ENCODE peak calls at places on chromosomes 7 and 10, in ten cellular contexts. Y is lower lobe of right lung; T is cardiac muscle cell; Q is coronary artery; P is CD4-positive, CD25-positive, alpha-beta regulatory T cell; D is suprapubic skin; Z is Panc1; H is cardiac fibroblast; R is GM06990; J is ascending aorta. X is an unnamed sample.

GRCh38 chr7:136030867-136031318 is 53.7 kb upstream of the MTPN start:
- DNase-seq in Y (no peak), T (no peak), Q (no peak), P (no peak), D (no peak), Z (no peak), H (no peak), R (peak), J (no peak), X (no peak)

GRCh38 chr10:61964949-61965693 is 63.6 kb downstream of the ARID5B start:
- DNase-seq in Y (no peak), T (no peak), Q (no peak), P (no peak), D (no peak), Z (no peak), H (no peak), R (no peak), J (no peak), X (no peak)

GRCh38 chr7:102994567-102994966 is 80.0 kb downstream of the FBXL13 start:
- DNase-seq in Y (no peak), T (no peak), Q (no peak), P (no peak), D (no peak), Z (no peak), H (no peak), R (no peak), J (no peak), X (no peak)

GRCh38 chr7:79420464-79420863 is 33.0 kb downstream of the MAGI2 start:
- DNase-seq in Y (no peak), T (peak), Q (no peak), P (no peak), D (no peak), Z (peak), H (peak), R (no peak), J (no peak), X (no peak)

GRCh38 chr10:104501864-104502579 is 139.1 kb upstream of the SORCS3 start:
- DNase-seq in Y (no peak), T (no peak), Q (no peak), P (no peak), D (no peak), Z (no peak), H (no peak), R (no peak), J (no peak), X (no peak)

GRCh38 chr7:57404343-57404966 is 45.5 kb upstream of the ZNF716 start:
- DNase-seq in Y (no peak), T (no peak), Q (no peak), P (no peak), D (no peak), Z (no peak), H (no peak), R (no peak), J (no peak), X (no peak)

GRCh38 chr10:57822965-57823364 is 444.7 kb downstream of the IPMK start:
- DNase-seq in Y (no peak), T (no peak), Q (no peak), P (no peak), D (no peak), Z (no peak), H (no peak), R (no peak), J (no peak), X (no peak)

GRCh38 chr10:111821876-111822275 is 361.7 kb downstream of the GPAM start:
- DNase-seq in Y (no peak), T (no peak), Q (no peak), P (no peak), D (no peak), Z (no peak), H (no peak), R (no peak), J (no peak), X (no peak)

GRCh38 chr7:43071604-43072003 is 40.8 kb upstream of the HECW1 start:
- DNase-seq in Y (no peak), T (peak), Q (no peak), P (no peak), D (no peak), Z (no peak), H (peak), R (no peak), J (no peak), X (no peak)

GRCh38 chr10:110358869-110359629 is 54.3 kb upstream of the SMNDC1 start:
- DNase-seq in Y (no peak), T (no peak), Q (no peak), P (no peak), D (no peak), Z (no peak), H (peak), R (no peak), J (no peak), X (no peak)

GRCh38 chr7:155693826-155694225 is 49.4 kb downstream of the RBM33 start:
- DNase-seq in Y (no peak), T (no peak), Q (no peak), P (no peak), D (no peak), Z (no peak), H (no peak), R (no peak), J (no peak), X (no peak)

GRCh38 chr7:90313908-90314307 is 7.2 kb downstream of the FAM237B start:
- DNase-seq in Y (no peak), T (no peak), Q (no peak), P (no peak), D (no peak), Z (no peak), H (no peak), R (no peak), J (no peak), X (no peak)

GRCh38 chr10:88952647-88953111 is at the start of gene ACTA2:
- DNase-seq in Y (no peak), T (peak), Q (peak), P (no peak), D (no peak), Z (no peak), H (peak), R (no peak), J (peak), X (no peak)

GRCh38 chr7:148664319-148664718 is 34.4 kb upstream of the CUL1 start:
- DNase-seq in Y (no peak), T (peak), Q (no peak), P (no peak), D (no peak), Z (no peak), H (peak), R (no peak), J (no peak), X (no peak)

GRCh38 chr7:155862516-155863257 is 50.4 kb upstream of the SHH start:
- DNase-seq in Y (no peak), T (no peak), Q (peak), P (no peak), D (peak), Z (no peak), H (no peak), R (no peak), J (peak), X (no peak)

GRCh38 chr7:16318989-16319915 is 102.1 kb downstream of the CRPPA start:
- DNase-seq in Y (no peak), T (peak), Q (no peak), P (no peak), D (no peak), Z (no peak), H (peak), R (no peak), J (no peak), X (no peak)

GRCh38 chr7:26653430-26653911 is 210.9 kb downstream of the SKAP2 start:
- DNase-seq in Y (no peak), T (peak), Q (no peak), P (no peak), D (no peak), Z (no peak), H (peak), R (no peak), J (no peak), X (no peak)

GRCh38 chr10:12636585-12636984 is 287.2 kb downstream of the CAMK1D start:
- DNase-seq in Y (no peak), T (no peak), Q (no peak), P (no peak), D (no peak), Z (no peak), H (no peak), R (no peak), J (no peak), X (no peak)

GRCh38 chr10:91296471-91296870 is 76.0 kb downstream of the PCGF5 start:
- DNase-seq in Y (no peak), T (peak), Q (no peak), P (no peak), D (no peak), Z (no peak), H (peak), R (no peak), J (no peak), X (peak)

GRCh38 chr10:83142074-83142563 is 997.2 kb upstream of the GHITM start:
- DNase-seq in Y (no peak), T (no peak), Q (no peak), P (no peak), D (no peak), Z (no peak), H (no peak), R (no peak), J (no peak), X (no peak)

GRCh38 chr10:52004342-52004949 is 305.1 kb upstream of the CSTF2T start:
- DNase-seq in Y (no peak), T (peak), Q (no peak), P (no peak), D (no peak), Z (peak), H (peak), R (no peak), J (no peak), X (peak)

GRCh38 chr10:113027574-113028392 is 77.7 kb downstream of the TCF7L2 start:
- DNase-seq in Y (no peak), T (no peak), Q (no peak), P (no peak), D (no peak), Z (no peak), H (no peak), R (no peak), J (no peak), X (no peak)

GRCh38 chr10:3468919-3469638 is 296.5 kb upstream of the PITRM1 start:
- DNase-seq in Y (peak), T (peak), Q (peak), P (no peak), D (peak), Z (no peak), H (peak), R (no peak), J (peak), X (no peak)

GRCh38 chr7:30469303-30469702 is 9.3 kb downstream of the NOD1 start:
- DNase-seq in Y (peak), T (peak), Q (peak), P (no peak), D (peak), Z (no peak), H (peak), R (no peak), J (peak), X (no peak)

GRCh38 chr7:107815254-107815882 is 12.3 kb upstream of the SLC26A3 start:
- DNase-seq in Y (no peak), T (no peak), Q (no peak), P (no peak), D (no peak), Z (no peak), H (peak), R (no peak), J (no peak), X (no peak)
- H3K4me3 ChIP-seq in Y (no peak), T (no peak), Q (no peak), P (no peak), D (no peak), Z (no peak), H (no peak), R (no peak), J (no peak), X (no peak)

GRCh38 chr10:1376384-1376945 is 320.3 kb downstream of the WDR37 start:
- DNase-seq in Y (no peak), T (no peak), Q (no peak), P (no peak), D (no peak), Z (no peak), H (no peak), R (no peak), J (peak), X (no peak)

GRCh38 chr10:1377231-1377630 is 321.0 kb downstream of the WDR37 start:
- DNase-seq in Y (no peak), T (no peak), Q (peak), P (no peak), D (no peak), Z (no peak), H (no peak), R (no peak), J (peak), X (no peak)

GRCh38 chr10:1374901-1375804 is 319.0 kb downstream of the WDR37 start:
- DNase-seq in Y (no peak), T (no peak), Q (no peak), P (no peak), D (no peak), Z (no peak), H (no peak), R (no peak), J (peak), X (no peak)

GRCh38 chr10:1374501-1374900 is 318.3 kb downstream of the WDR37 start:
- DNase-seq in Y (no peak), T (no peak), Q (no peak), P (no peak), D (no peak), Z (no peak), H (no peak), R (no peak), J (peak), X (no peak)

DNA sequence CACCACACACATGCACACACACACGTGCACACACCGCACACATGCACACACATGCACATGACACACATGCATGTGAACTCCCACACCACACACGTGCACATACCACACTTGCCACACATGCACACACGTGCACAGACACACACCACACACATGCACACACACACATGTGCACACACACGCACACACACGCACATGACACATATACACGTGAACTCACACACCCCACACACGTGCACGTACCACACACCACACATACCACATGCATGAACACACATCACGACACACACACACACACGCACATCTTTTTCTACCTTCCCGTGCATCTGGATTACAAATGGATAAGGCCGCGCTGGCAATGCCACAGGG is 319.6 kb downstream of the WDR37 start:
- DNase-seq in Y (no peak), T (no peak), Q (no peak), P (no peak), D (no peak), Z (no peak), H (no peak), R (no peak), J (peak), X (no peak)
- H3K4me3 ChIP-seq in Y (no peak), T (no peak), Q (no peak), P (no peak), D (no peak), Z (no peak), H (no peak), R (no peak), J (no peak), X (no peak)

GRCh38 chr10:26777686-26778085 is 80.2 kb downstream of the PDSS1 start:
- DNase-seq in Y (no peak), T (no peak), Q (no peak), P (no peak), D (no peak), Z (no peak), H (no peak), R (no peak), J (no peak), X (no peak)

GRCh38 chr10:26779176-26779860 is 81.4 kb downstream of the ABI1 start:
- DNase-seq in Y (no peak), T (no peak), Q (no peak), P (no peak), D (no peak), Z (no peak), H (no peak), R (no peak), J (no peak), X (no peak)

GRCh38 chr10:26780106-26780792 is 80.5 kb downstream of the ABI1 start:
- DNase-seq in Y (no peak), T (no peak), Q (no peak), P (no peak), D (no peak), Z (no peak), H (no peak), R (no peak), J (no peak), X (no peak)

GRCh38 chr10:26773633-26774032 is 76.1 kb downstream of the PDSS1 start:
- DNase-seq in Y (no peak), T (no peak), Q (no peak), P (no peak), D (no peak), Z (no peak), H (no peak), R (no peak), J (no peak), X (no peak)

GRCh38 chr10:26776258-26776657 is 78.8 kb downstream of the PDSS1 start:
- DNase-seq in Y (no peak), T (no peak), Q (no peak), P (no peak), D (no peak), Z (no peak), H (no peak), R (no peak), J (no peak), X (no peak)
- H3K4me3 ChIP-seq in Y (no peak), T (no peak), Q (no peak), P (peak), D (no peak), Z (no peak), H (no peak), R (no peak), J (no peak), X (no peak)

GRCh38 chr7:128883622-128884549 is 21.2 kb downstream of the ATP6V1F start:
- DNase-seq in Y (peak), T (peak), Q (no peak), P (peak), D (peak), Z (peak), H (peak), R (peak), J (peak), X (peak)
- H3K4me3 ChIP-seq in Y (peak), T (no peak), Q (peak), P (no peak), D (no peak), Z (no peak), H (no peak), R (peak), J (no peak), X (peak)

DNA sequence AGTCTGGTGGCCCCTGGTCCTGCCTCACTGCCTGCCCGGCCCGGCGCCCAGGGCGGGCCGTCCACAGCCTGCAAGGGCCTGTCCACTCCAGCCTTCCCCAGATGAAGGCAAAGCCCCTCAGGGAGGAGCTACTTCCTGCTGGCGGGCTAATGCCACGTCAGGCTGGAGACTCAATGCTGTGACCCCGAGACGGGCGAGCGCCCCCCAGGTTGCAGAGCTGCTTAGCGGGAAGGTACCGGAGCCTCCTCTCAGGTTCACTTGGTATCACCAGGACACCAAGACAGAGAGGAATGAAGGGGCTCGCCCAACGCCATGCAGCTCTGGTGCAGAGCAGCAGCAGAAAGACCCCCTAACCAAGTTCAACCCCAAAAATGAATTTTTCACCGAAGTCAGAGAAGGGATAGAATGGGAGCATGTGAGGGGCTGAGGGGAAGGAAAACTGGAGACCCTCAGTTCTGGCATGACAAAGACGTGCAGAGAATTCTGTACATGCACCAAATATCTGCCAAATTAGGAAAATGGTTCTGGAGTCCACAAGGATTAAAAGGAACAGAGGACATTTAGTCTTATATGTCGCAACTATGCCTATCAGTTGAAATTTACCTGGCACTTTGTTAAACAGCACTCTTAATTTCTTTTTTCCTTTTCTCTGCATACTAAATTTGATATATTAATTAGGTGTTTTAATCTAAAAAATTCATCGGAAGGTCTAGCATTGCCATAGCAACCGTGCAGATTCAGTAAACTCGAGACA is 2.8 kb downstream of the STK32C start:
- DNase-seq in Y (peak), T (no peak), Q (peak), P (no peak), D (peak), Z (no peak), H (no peak), R (no peak), J (peak), X (no peak)
- H3K4me3 ChIP-seq in Y (no peak), T (no peak), Q (no peak), P (no peak), D (no peak), Z (no peak), H (no peak), R (no peak), J (no peak), X (no peak)

DNA sequence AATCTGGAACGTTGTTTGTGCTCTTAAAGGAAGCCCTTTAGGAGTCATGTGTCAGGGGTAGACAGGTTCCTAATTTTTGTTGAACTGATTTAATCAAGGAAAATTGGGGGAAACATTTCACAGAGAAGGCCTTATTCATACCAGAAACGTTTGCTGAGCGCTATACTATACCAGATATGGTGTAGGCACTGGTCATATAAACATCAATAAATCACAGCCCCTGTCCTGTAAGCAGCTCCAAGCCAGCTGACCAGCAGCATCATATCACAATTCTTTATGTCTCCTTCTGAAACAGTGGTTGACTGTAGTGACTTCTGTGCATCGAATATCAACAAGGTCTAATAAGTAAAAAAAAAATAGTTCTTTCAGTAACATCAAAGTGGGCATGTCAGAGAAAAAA is 1.1 kb downstream of the TMEM178B start:
- DNase-seq in Y (no peak), T (no peak), Q (no peak), P (no peak), D (no peak), Z (no peak), H (no peak), R (no peak), J (no peak), X (no peak)
- H3K4me3 ChIP-seq in Y (peak), T (no peak), Q (no peak), P (no peak), D (peak), Z (no peak), H (no peak), R (no peak), J (peak), X (no peak)

GRCh38 chr7:28685660-28686417 is 272.3 kb downstream of the TRIL start:
- DNase-seq in Y (peak), T (peak), Q (peak), P (no peak), D (peak), Z (peak), H (peak), R (peak), J (peak), X (no peak)

GRCh38 chr7:28687631-28688030 is 270.5 kb downstream of the TRIL start:
- DNase-seq in Y (no peak), T (no peak), Q (no peak), P (no peak), D (no peak), Z (no peak), H (no peak), R (no peak), J (no peak), X (no peak)

GRCh38 chr7:28685291-28685659 is 272.9 kb downstream of the TRIL start:
- DNase-seq in Y (peak), T (no peak), Q (peak), P (no peak), D (peak), Z (no peak), H (no peak), R (peak), J (peak), X (no peak)

GRCh38 chr7:28684729-28685211 is 272.5 kb downstream of the CREB5 start:
- DNase-seq in Y (no peak), T (no peak), Q (no peak), P (no peak), D (no peak), Z (no peak), H (no peak), R (no peak), J (no peak), X (no peak)

DNA sequence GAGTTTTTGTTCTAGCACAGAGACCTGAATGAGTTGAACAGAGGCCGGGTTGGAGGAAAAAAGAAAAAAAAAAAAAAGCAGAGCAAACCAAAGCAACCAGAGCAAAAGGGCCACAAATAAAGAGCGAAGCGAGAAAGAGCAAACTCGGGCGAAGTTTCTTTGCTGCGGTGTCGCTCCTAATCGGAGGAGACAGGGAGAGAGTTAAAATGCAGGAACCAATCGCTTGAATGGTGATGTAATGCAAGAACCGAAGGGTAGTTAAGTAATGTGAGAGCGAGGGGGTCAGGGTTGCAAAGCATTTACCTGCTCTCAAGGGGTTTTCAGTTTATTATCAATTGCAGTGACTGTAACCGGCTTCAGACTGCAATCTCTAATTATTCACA is 271.7 kb downstream of the TRIL start:
- DNase-seq in Y (no peak), T (peak), Q (no peak), P (no peak), D (no peak), Z (peak), H (peak), R (no peak), J (peak), X (no peak)
- H3K4me3 ChIP-seq in Y (peak), T (peak), Q (peak), P (no peak), D (peak), Z (peak), H (peak), R (no peak), J (peak), X (no peak)

GRCh38 chr7:46515844-46516590 is 594.9 kb upstream of the IGFBP3 start:
- DNase-seq in Y (no peak), T (no peak), Q (no peak), P (no peak), D (no peak), Z (no peak), H (no peak), R (no peak), J (no peak), X (no peak)
- H3K4me3 ChIP-seq in Y (no peak), T (no peak), Q (no peak), P (no peak), D (no peak), Z (no peak), H (no peak), R (no peak), J (no peak), X (no peak)

GRCh38 chr7:12771378-12771877 is 84.0 kb downstream of the ARL4A start:
- DNase-seq in Y (no peak), T (peak), Q (no peak), P (no peak), D (no peak), Z (no peak), H (no peak), R (no peak), J (no peak), X (no peak)
- H3K4me3 ChIP-seq in Y (no peak), T (no peak), Q (peak), P (no peak), D (peak), Z (no peak), H (no peak), R (no peak), J (peak), X (no peak)